ENCODE peak calls at places on chromosome 11, in four cellular contexts. Z is GM12878, T is K562, N is HepG2. M is an unnamed sample.

GRCh38 chr11:128326791-128327190 is 260.6 kb downstream of the ETS1 start:
- DNase-seq in T (no peak), N (no peak), Z (no peak), M (no peak)

GRCh38 chr11:8871283-8871775 is 39.7 kb upstream of the AKIP1 start:
- DNase-seq in T (no peak), N (peak), Z (no peak), M (peak)

GRCh38 chr11:44947114-44947513 is 3.6 kb downstream of the TP53I11 start:
- DNase-seq in Z (no peak), N (no peak), T (no peak), M (no peak)

GRCh38 chr11:111414267-111414931 is 35.3 kb upstream of the POU2AF1 start:
- DNase-seq in T (no peak), Z (peak), N (no peak), M (no peak)

GRCh38 chr11:78292109-78292803 is 103.5 kb downstream of the USP35 start:
- DNase-seq in T (peak), Z (no peak), N (peak), M (no peak)

GRCh38 chr11:12172493-12173013 is 62.2 kb downstream of the MICAL2 start:
- DNase-seq in N (no peak), Z (no peak), T (no peak), M (no peak)

GRCh38 chr11:107018274-107018901 is at the start of gene GUCY1A2:
- DNase-seq in N (no peak), Z (no peak), T (no peak), M (no peak)

GRCh38 chr11:64537876-64538275 is 53.1 kb upstream of the SLC22A12 start:
- DNase-seq in N (no peak), T (no peak), Z (no peak), M (no peak)

GRCh38 chr11:43856988-43857387 is 23.6 kb upstream of the ALKBH3 start:
- DNase-seq in T (no peak), N (no peak), Z (no peak), M (no peak)

GRCh38 chr11:92439133-92439532 is 214.5 kb downstream of the FAT3 start:
- DNase-seq in T (no peak), N (no peak), Z (no peak), M (no peak)

GRCh38 chr11:92443109-92443508 is 218.5 kb downstream of the FAT3 start:
- DNase-seq in N (no peak), Z (no peak), T (no peak), M (no peak)

GRCh38 chr11:92436026-92436425 is 211.4 kb downstream of the FAT3 start:
- DNase-seq in Z (no peak), N (no peak), T (no peak), M (no peak)

DNA sequence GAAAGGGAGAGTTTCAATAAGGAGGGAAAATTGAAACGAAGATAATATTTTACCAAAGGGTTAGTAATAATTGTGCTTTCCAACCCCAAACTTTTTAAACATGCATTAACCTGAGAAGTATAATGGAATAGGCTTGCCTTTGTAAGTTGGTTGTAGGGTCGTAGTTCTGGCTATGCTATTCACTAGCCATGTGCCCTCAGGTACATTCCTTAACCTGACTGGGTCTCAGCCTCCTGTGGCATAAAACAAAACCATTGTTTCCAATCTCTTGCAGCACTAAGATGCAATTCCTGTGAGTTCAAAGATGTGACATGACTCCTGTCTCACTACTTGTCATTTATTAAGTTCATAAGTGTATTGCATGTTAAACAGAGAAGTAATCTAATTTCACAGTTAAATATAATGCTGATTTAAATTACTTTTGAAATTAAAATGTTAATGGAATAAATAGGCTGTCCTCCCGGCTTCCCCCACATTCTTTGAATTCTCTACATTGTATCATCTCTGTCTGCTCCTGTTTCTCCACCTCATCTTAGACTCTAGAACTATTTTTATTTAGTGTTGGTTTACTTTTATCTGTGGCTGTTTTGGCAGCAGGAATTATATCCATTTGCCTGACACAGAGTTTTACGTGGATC is 216.2 kb downstream of the FAT3 start:
- DNase-seq in T (no peak), N (no peak), Z (no peak), M (no peak)
- TF ChIP-seq ATF3 in T (no peak), N (no peak), Z (no peak), M (no peak)

GRCh38 chr11:69654001-69654659 is 13.2 kb downstream of the CCND1 start:
- DNase-seq in N (no peak), Z (no peak), T (no peak), M (no peak)

GRCh38 chr11:69652999-69653398 is 12.0 kb downstream of the CCND1 start:
- DNase-seq in N (no peak), Z (no peak), T (peak), M (no peak)

GRCh38 chr11:69655479-69656394 is 14.8 kb downstream of the CCND1 start:
- DNase-seq in Z (no peak), T (no peak), N (no peak), M (no peak)

GRCh38 chr11:69653406-69653960 is 12.5 kb downstream of the CCND1 start:
- DNase-seq in T (no peak), Z (no peak), N (no peak), M (no peak)

GRCh38 chr11:69654660-69655478 is 13.9 kb downstream of the CCND1 start:
- DNase-seq in Z (no peak), T (no peak), N (peak), M (no peak)
- TF ChIP-seq REST in Z (no peak), T (no peak), N (no peak), M (no peak)

DNA sequence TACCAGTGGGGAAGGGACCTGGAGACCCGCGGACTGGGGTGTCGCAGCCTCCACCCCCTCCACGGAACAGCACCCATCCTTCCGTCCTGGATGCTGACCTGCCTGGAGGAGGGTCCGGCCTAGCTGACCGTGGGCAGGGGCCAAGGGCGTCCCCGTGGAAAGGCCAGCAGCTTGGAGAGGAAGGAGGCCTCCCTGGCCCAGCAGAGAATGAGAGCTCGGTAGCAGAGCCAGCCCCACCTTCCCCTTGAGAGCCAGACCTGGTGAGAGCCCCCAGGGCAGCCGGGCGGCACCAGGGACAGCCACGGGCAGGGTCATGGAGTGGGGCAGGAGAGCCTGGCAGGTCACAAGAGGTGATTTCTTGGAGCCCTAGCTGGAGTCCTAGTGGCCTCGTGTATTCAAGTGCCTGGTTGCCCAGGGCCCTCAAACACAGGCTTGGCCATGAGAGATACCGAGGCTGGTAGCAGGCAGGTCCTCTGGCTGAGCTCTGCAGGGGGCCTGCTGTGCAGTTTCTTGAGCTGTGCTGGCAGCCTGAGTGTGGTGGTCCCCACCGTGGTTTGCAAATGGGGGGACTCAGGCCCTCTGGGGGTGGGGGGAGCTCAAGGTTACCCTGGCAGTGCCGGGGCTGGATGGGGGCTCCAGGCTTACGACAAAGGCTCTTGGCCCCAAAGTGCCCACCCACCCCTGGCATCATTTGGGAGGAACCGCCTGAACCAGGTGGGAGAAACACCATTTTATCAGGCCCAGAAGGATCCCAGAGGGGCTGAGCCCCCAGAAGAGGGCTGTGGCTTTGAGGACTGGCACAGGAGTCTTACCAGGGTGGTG is 7.6 kb downstream of the TSPAN32 start:
- DNase-seq in N (no peak), Z (no peak), T (no peak), M (no peak)
- TF ChIP-seq ATF3 in N (no peak), Z (no peak), T (no peak), M (no peak)

GRCh38 chr11:72613977-72614376 is 60.2 kb downstream of the PDE2A start:
- DNase-seq in T (peak), N (no peak), Z (peak), M (no peak)
- TF ChIP-seq REST in T (no peak), N (no peak), Z (no peak), M (no peak)

GRCh38 chr11:112651345-112651744 is 309.9 kb upstream of the NCAM1 start:
- DNase-seq in N (no peak), Z (no peak), T (no peak), M (no peak)

GRCh38 chr11:112656772-112657428 is 304.3 kb upstream of the NCAM1 start:
- DNase-seq in Z (peak), N (no peak), T (no peak), M (peak)

GRCh38 chr11:112655386-112655785 is 305.8 kb upstream of the NCAM1 start:
- DNase-seq in Z (no peak), N (no peak), T (no peak), M (no peak)

GRCh38 chr11:112650568-112650967 is 310.7 kb upstream of the NCAM1 start:
- DNase-seq in N (no peak), Z (no peak), T (no peak), M (no peak)

DNA sequence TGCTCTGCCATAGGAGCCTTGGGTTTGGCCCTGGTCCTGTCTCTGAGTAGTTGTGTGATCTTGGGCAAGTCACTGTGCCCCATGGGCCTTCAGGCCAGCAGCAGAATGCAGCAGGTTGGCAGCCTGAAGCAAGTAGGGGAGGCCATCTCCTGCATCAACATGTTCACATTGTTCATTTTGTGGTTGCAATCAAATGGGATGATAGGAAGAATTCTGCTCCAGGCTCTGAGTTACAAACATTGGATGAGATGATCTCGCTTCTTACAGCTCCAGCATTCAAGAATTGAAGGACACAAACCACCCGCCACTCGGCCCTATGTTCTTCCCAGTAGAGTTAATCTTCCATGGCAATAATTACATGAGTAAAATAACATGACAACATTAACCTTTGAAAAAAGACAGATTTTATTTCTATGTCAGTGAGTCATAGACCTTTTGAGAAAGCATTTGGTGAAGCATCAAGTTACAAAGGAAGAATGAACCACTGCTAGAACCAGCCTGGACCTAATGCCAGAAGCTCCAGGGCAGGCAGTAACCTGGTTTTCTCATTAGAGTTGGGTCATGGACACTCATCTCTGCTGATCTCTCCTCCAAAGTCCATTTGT is 308.3 kb upstream of the NCAM1 start:
- DNase-seq in T (no peak), Z (no peak), N (no peak), M (no peak)
- TF ChIP-seq ATF3 in T (no peak), Z (no peak), N (no peak), M (no peak)

GRCh38 chr11:90204407-90204806 is 18.4 kb downstream of the CHORDC1 start:
- DNase-seq in Z (no peak), N (no peak), T (no peak), M (no peak)

GRCh38 chr11:90213322-90213721 is 9.5 kb downstream of the CHORDC1 start:
- DNase-seq in N (no peak), Z (no peak), T (no peak), M (no peak)

GRCh38 chr11:90204832-90205646 is 17.8 kb downstream of the CHORDC1 start:
- DNase-seq in N (peak), T (peak), Z (no peak), M (peak)

GRCh38 chr11:90208857-90209256 is 14.0 kb downstream of the CHORDC1 start:
- DNase-seq in Z (no peak), N (no peak), T (no peak), M (no peak)
- TF ChIP-seq REST in Z (no peak), N (no peak), T (no peak), M (no peak)

M was measured in HCT116.